ENCODE peak calls at places on chromosomes 4 and X, in nine cellular contexts. One of them, this sample, is unnamed.

GRCh38 chrX:28582494-28582893 is 4.8 kb upstream of the IL1RAPL1 start:
- DNase-seq in neuronal stem cell: no peak
- DNase-seq in Caco-2: no peak
- DNase-seq in IMR-90: peak; percentile 58
- DNase-seq in iPS DF 6.9: no peak
- DNase-seq in left ventricle myocardium inferior: no peak
- DNase-seq in Peyer's patch: no peak
- DNase-seq in GM23248: no peak
- DNase-seq in upper lobe of right lung: no peak
- DNase-seq in this sample: no peak

GRCh38 chr4:118834960-118835895 is 698 bp downstream of the SEC24D start:
- DNase-seq in Caco-2: peak; percentile 66
- DNase-seq in GM23248: peak; percentile 96
- DNase-seq in upper lobe of right lung: peak; percentile 74
- DNase-seq in iPS DF 6.9: peak; percentile 43
- DNase-seq in Peyer's patch: peak; percentile 68
- DNase-seq in left ventricle myocardium inferior: peak; percentile 54
- DNase-seq in neuronal stem cell: peak; percentile 32
- DNase-seq in IMR-90: peak; percentile 94
- DNase-seq in this sample: peak; percentile 76

GRCh38 chr4:146545102-146545501 is 23.4 kb upstream of the SLC10A7 start:
- DNase-seq in iPS DF 6.9: peak; percentile 54
- DNase-seq in left ventricle myocardium inferior: no peak
- DNase-seq in upper lobe of right lung: no peak
- DNase-seq in Caco-2: no peak
- DNase-seq in Peyer's patch: no peak
- DNase-seq in neuronal stem cell: no peak
- DNase-seq in IMR-90: peak; percentile 29
- DNase-seq in GM23248: peak; percentile 57
- DNase-seq in this sample: peak; percentile 19

GRCh38 chr4:47876784-47877183 is 37.6 kb downstream of the NFXL1 start:
- DNase-seq in neuronal stem cell: no peak
- DNase-seq in Peyer's patch: no peak
- DNase-seq in Caco-2: no peak
- DNase-seq in left ventricle myocardium inferior: no peak
- DNase-seq in iPS DF 6.9: no peak
- DNase-seq in upper lobe of right lung: no peak
- DNase-seq in IMR-90: no peak
- DNase-seq in GM23248: no peak
- DNase-seq in this sample: no peak

GRCh38 chrX:54413753-54414152 is 26.5 kb upstream of the TSR2 start:
- DNase-seq in Caco-2: no peak
- DNase-seq in iPS DF 6.9: no peak
- DNase-seq in GM23248: peak; percentile 2
- DNase-seq in IMR-90: no peak
- DNase-seq in neuronal stem cell: no peak
- DNase-seq in left ventricle myocardium inferior: no peak
- DNase-seq in Peyer's patch: no peak
- DNase-seq in upper lobe of right lung: no peak
- DNase-seq in this sample: no peak

GRCh38 chr4:47462799-47463234 is 685 bp downstream of the COMMD8 start:
- DNase-seq in iPS DF 6.9: no peak
- DNase-seq in IMR-90: peak; percentile 3
- DNase-seq in left ventricle myocardium inferior: no peak
- DNase-seq in Peyer's patch: no peak
- DNase-seq in Caco-2: no peak
- DNase-seq in GM23248: peak; percentile 38
- DNase-seq in neuronal stem cell: no peak
- DNase-seq in upper lobe of right lung: no peak
- DNase-seq in this sample: no peak

GRCh38 chr4:3847211-3847940 is 81.2 kb downstream of the ADRA2C start:
- DNase-seq in left ventricle myocardium inferior: no peak
- DNase-seq in IMR-90: no peak
- DNase-seq in Caco-2: no peak
- DNase-seq in upper lobe of right lung: no peak
- DNase-seq in neuronal stem cell: no peak
- DNase-seq in Peyer's patch: no peak
- DNase-seq in GM23248: no peak
- DNase-seq in iPS DF 6.9: no peak
- DNase-seq in this sample: no peak

GRCh38 chrX:39766882-39767281 is 330.9 kb downstream of the BCOR start:
- DNase-seq in IMR-90: no peak
- DNase-seq in left ventricle myocardium inferior: peak; percentile 26
- DNase-seq in neuronal stem cell: no peak
- DNase-seq in Peyer's patch: no peak
- DNase-seq in iPS DF 6.9: no peak
- DNase-seq in Caco-2: no peak
- DNase-seq in upper lobe of right lung: no peak
- DNase-seq in GM23248: no peak
- DNase-seq in this sample: no peak

GRCh38 chr4:3374667-3375066 is 67.1 kb upstream of the HGFAC start:
- DNase-seq in IMR-90: no peak
- DNase-seq in Caco-2: no peak
- DNase-seq in iPS DF 6.9: no peak
- DNase-seq in GM23248: no peak
- DNase-seq in upper lobe of right lung: peak; percentile 58
- DNase-seq in left ventricle myocardium inferior: no peak
- DNase-seq in Peyer's patch: no peak
- DNase-seq in neuronal stem cell: no peak
- DNase-seq in this sample: no peak

GRCh38 chrX:39821011-39821708 is 276.6 kb downstream of the BCOR start:
- DNase-seq in neuronal stem cell: peak; percentile 51
- DNase-seq in Caco-2: peak; percentile 35
- DNase-seq in IMR-90: peak; percentile 17
- DNase-seq in upper lobe of right lung: no peak
- DNase-seq in GM23248: peak; percentile 58
- DNase-seq in Peyer's patch: no peak
- DNase-seq in iPS DF 6.9: no peak
- DNase-seq in left ventricle myocardium inferior: peak; percentile 21
- DNase-seq in this sample: no peak

GRCh38 chrX:107728342-107729099 is 47.1 kb downstream of the TSC22D3 start:
- DNase-seq in IMR-90: no peak
- DNase-seq in Caco-2: no peak
- DNase-seq in Peyer's patch: no peak
- DNase-seq in upper lobe of right lung: no peak
- DNase-seq in iPS DF 6.9: no peak
- DNase-seq in left ventricle myocardium inferior: no peak
- DNase-seq in GM23248: no peak
- DNase-seq in neuronal stem cell: no peak
- DNase-seq in this sample: no peak
- H3K4me1 ChIP-seq in IMR-90: peaks cover 7% of the 10 kb centered on the region
- H3K4me1 ChIP-seq in Caco-2: no peaks in the 10 kb centered on the region
- H3K4me1 ChIP-seq in Peyer's patch: peaks cover 20% of the 10 kb centered on the region
- H3K4me1 ChIP-seq in upper lobe of right lung: peaks cover 35% of the 10 kb centered on the region
- H3K4me1 ChIP-seq in iPS DF 6.9: peaks cover 4% of the 10 kb centered on the region
- H3K4me1 ChIP-seq in left ventricle myocardium inferior: peaks cover 88% of the 10 kb centered on the region
- H3K4me1 ChIP-seq in GM23248: no peaks in the 10 kb centered on the region
- H3K4me1 ChIP-seq in neuronal stem cell: no peaks in the 10 kb centered on the region
- H3K4me1 ChIP-seq in this sample: no peaks in the 10 kb centered on the region

GRCh38 chr4:6346373-6347110 is 76.9 kb downstream of the WFS1 start:
- DNase-seq in IMR-90: no peak
- DNase-seq in Peyer's patch: no peak
- DNase-seq in neuronal stem cell: no peak
- DNase-seq in iPS DF 6.9: no peak
- DNase-seq in left ventricle myocardium inferior: no peak
- DNase-seq in upper lobe of right lung: no peak
- DNase-seq in GM23248: no peak
- DNase-seq in Caco-2: no peak
- DNase-seq in this sample: no peak
- H3K4me1 ChIP-seq in IMR-90: peaks cover 2% of the 10 kb centered on the region
- H3K4me1 ChIP-seq in Peyer's patch: no peaks in the 10 kb centered on the region
- H3K4me1 ChIP-seq in neuronal stem cell: no peaks in the 10 kb centered on the region
- H3K4me1 ChIP-seq in iPS DF 6.9: no peaks in the 10 kb centered on the region
- H3K4me1 ChIP-seq in left ventricle myocardium inferior: peaks cover 10% of the 10 kb centered on the region
- H3K4me1 ChIP-seq in upper lobe of right lung: no peaks in the 10 kb centered on the region
- H3K4me1 ChIP-seq in GM23248: peaks cover 7% of the 10 kb centered on the region
- H3K4me1 ChIP-seq in Caco-2: no peaks in the 10 kb centered on the region
- H3K4me1 ChIP-seq in this sample: no peaks in the 10 kb centered on the region

GRCh38 chr4:25813705-25814104 is 49.1 kb downstream of the SEL1L3 start:
- DNase-seq in Peyer's patch: no peak
- DNase-seq in iPS DF 6.9: no peak
- DNase-seq in GM23248: peak; percentile 86
- DNase-seq in left ventricle myocardium inferior: no peak
- DNase-seq in Caco-2: peak; percentile 42
- DNase-seq in upper lobe of right lung: no peak
- DNase-seq in neuronal stem cell: peak; percentile 27
- DNase-seq in IMR-90: peak; percentile 75
- DNase-seq in this sample: peak; percentile 17
- H3K4me1 ChIP-seq in Peyer's patch: no peaks in the 10 kb centered on the region
- H3K4me1 ChIP-seq in iPS DF 6.9: no peaks in the 10 kb centered on the region
- H3K4me1 ChIP-seq in GM23248: peaks cover 62% of the 10 kb centered on the region
- H3K4me1 ChIP-seq in left ventricle myocardium inferior: peaks cover 20% of the 10 kb centered on the region
- H3K4me1 ChIP-seq in Caco-2: peaks cover 26% of the 10 kb centered on the region
- H3K4me1 ChIP-seq in upper lobe of right lung: peaks cover 13% of the 10 kb centered on the region
- H3K4me1 ChIP-seq in neuronal stem cell: peaks cover 14% of the 10 kb centered on the region
- H3K4me1 ChIP-seq in IMR-90: peaks cover 34% of the 10 kb centered on the region
- H3K4me1 ChIP-seq in this sample: peaks cover 19% of the 10 kb centered on the region

GRCh38 chr4:163553146-163553545 is 58.7 kb downstream of the TMA16 start:
- DNase-seq in Caco-2: no peak
- DNase-seq in Peyer's patch: no peak
- DNase-seq in iPS DF 6.9: no peak
- DNase-seq in IMR-90: no peak
- DNase-seq in upper lobe of right lung: no peak
- DNase-seq in left ventricle myocardium inferior: no peak
- DNase-seq in neuronal stem cell: no peak
- DNase-seq in GM23248: no peak
- DNase-seq in this sample: no peak

GRCh38 chr4:163558539-163559044 is 64.1 kb downstream of the TMA16 start:
- DNase-seq in GM23248: no peak
- DNase-seq in Caco-2: no peak
- DNase-seq in iPS DF 6.9: no peak
- DNase-seq in left ventricle myocardium inferior: no peak
- DNase-seq in Peyer's patch: no peak
- DNase-seq in IMR-90: no peak
- DNase-seq in upper lobe of right lung: peak; percentile 67
- DNase-seq in neuronal stem cell: no peak
- DNase-seq in this sample: no peak

GRCh38 chr4:163556650-163557391 is 62.3 kb downstream of the TMA16 start:
- DNase-seq in GM23248: no peak
- DNase-seq in Caco-2: no peak
- DNase-seq in iPS DF 6.9: no peak
- DNase-seq in neuronal stem cell: no peak
- DNase-seq in Peyer's patch: no peak
- DNase-seq in upper lobe of right lung: no peak
- DNase-seq in left ventricle myocardium inferior: no peak
- DNase-seq in IMR-90: no peak
- DNase-seq in this sample: no peak

GRCh38 chr4:163554870-163555465 is 60.5 kb downstream of the TMA16 start:
- DNase-seq in upper lobe of right lung: no peak
- DNase-seq in neuronal stem cell: no peak
- DNase-seq in left ventricle myocardium inferior: no peak
- DNase-seq in Caco-2: no peak
- DNase-seq in GM23248: peak; percentile 54
- DNase-seq in Peyer's patch: no peak
- DNase-seq in IMR-90: peak; percentile 32
- DNase-seq in iPS DF 6.9: no peak
- DNase-seq in this sample: no peak

DNA sequence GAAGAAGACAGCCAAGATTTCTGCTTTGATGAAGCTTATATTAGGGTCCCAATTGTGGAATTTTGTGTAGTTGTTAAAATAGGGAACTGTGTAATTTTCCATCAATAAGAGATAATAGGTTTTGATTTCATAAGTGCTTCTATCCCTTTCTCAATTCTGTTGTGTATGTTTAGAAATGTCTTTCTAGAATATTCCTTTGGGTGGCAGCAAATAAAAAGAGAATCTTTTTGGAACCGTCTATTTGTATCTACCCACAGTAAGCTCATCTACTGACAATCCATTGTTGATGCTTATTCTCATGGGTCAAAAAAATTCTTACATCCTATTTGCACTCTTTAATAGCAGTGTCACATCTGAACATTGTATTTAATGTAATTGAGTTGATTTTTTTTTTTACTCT is 61.7 kb downstream of the TMA16 start:
- DNase-seq in GM23248: no peak
- DNase-seq in Peyer's patch: no peak
- DNase-seq in neuronal stem cell: no peak
- DNase-seq in upper lobe of right lung: no peak
- DNase-seq in iPS DF 6.9: no peak
- DNase-seq in IMR-90: peak; percentile 10
- DNase-seq in left ventricle myocardium inferior: no peak
- DNase-seq in Caco-2: no peak
- DNase-seq in this sample: no peak
- H3K4me1 ChIP-seq in GM23248: no peaks in the 10 kb centered on the region
- H3K4me1 ChIP-seq in Peyer's patch: no peaks in the 10 kb centered on the region
- H3K4me1 ChIP-seq in neuronal stem cell: no peaks in the 10 kb centered on the region
- H3K4me1 ChIP-seq in upper lobe of right lung: no peaks in the 10 kb centered on the region
- H3K4me1 ChIP-seq in iPS DF 6.9: no peaks in the 10 kb centered on the region
- H3K4me1 ChIP-seq in IMR-90: no peaks in the 10 kb centered on the region
- H3K4me1 ChIP-seq in left ventricle myocardium inferior: peaks cover 9% of the 10 kb centered on the region
- H3K4me1 ChIP-seq in Caco-2: no peaks in the 10 kb centered on the region
- H3K4me1 ChIP-seq in this sample: peaks cover 4% of the 10 kb centered on the region

GRCh38 chr4:39860804-39861203 is 116.9 kb downstream of the PDS5A start:
- DNase-seq in iPS DF 6.9: no peak
- DNase-seq in left ventricle myocardium inferior: no peak
- DNase-seq in upper lobe of right lung: no peak
- DNase-seq in Caco-2: no peak
- DNase-seq in neuronal stem cell: no peak
- DNase-seq in Peyer's patch: no peak
- DNase-seq in GM23248: no peak
- DNase-seq in IMR-90: no peak
- DNase-seq in this sample: no peak
- H3K4me1 ChIP-seq in iPS DF 6.9: no peaks in the 10 kb centered on the region
- H3K4me1 ChIP-seq in left ventricle myocardium inferior: no peaks in the 10 kb centered on the region
- H3K4me1 ChIP-seq in upper lobe of right lung: no peaks in the 10 kb centered on the region
- H3K4me1 ChIP-seq in Caco-2: no peaks in the 10 kb centered on the region
- H3K4me1 ChIP-seq in neuronal stem cell: peaks cover 4% of the 10 kb centered on the region
- H3K4me1 ChIP-seq in Peyer's patch: no peaks in the 10 kb centered on the region
- H3K4me1 ChIP-seq in GM23248: no peaks in the 10 kb centered on the region
- H3K4me1 ChIP-seq in IMR-90: no peaks in the 10 kb centered on the region
- H3K4me1 ChIP-seq in this sample: peaks cover 1% of the 10 kb centered on the region

GRCh38 chr4:140103676-140104075 is 50.3 kb downstream of the MAML3 start:
- DNase-seq in Peyer's patch: no peak
- DNase-seq in GM23248: peak; percentile 77
- DNase-seq in neuronal stem cell: no peak
- DNase-seq in Caco-2: no peak
- DNase-seq in left ventricle myocardium inferior: no peak
- DNase-seq in iPS DF 6.9: no peak
- DNase-seq in upper lobe of right lung: no peak
- DNase-seq in IMR-90: peak; percentile 62
- DNase-seq in this sample: no peak

GRCh38 chr4:140108243-140108642 is 45.7 kb downstream of the MAML3 start:
- DNase-seq in neuronal stem cell: no peak
- DNase-seq in IMR-90: no peak
- DNase-seq in iPS DF 6.9: no peak
- DNase-seq in upper lobe of right lung: no peak
- DNase-seq in Caco-2: no peak
- DNase-seq in GM23248: no peak
- DNase-seq in left ventricle myocardium inferior: no peak
- DNase-seq in Peyer's patch: no peak
- DNase-seq in this sample: no peak

GRCh38 chr4:140102406-140102805 is 51.6 kb downstream of the MAML3 start:
- DNase-seq in upper lobe of right lung: no peak
- DNase-seq in Peyer's patch: no peak
- DNase-seq in left ventricle myocardium inferior: no peak
- DNase-seq in neuronal stem cell: no peak
- DNase-seq in IMR-90: no peak
- DNase-seq in Caco-2: no peak
- DNase-seq in iPS DF 6.9: no peak
- DNase-seq in GM23248: peak; percentile 45
- DNase-seq in this sample: no peak

GRCh38 chr4:140106277-140106842 is 47.6 kb downstream of the MAML3 start:
- DNase-seq in iPS DF 6.9: no peak
- DNase-seq in IMR-90: no peak
- DNase-seq in left ventricle myocardium inferior: no peak
- DNase-seq in GM23248: no peak
- DNase-seq in Caco-2: no peak
- DNase-seq in Peyer's patch: no peak
- DNase-seq in neuronal stem cell: no peak
- DNase-seq in upper lobe of right lung: no peak
- DNase-seq in this sample: no peak

GRCh38 chr4:140105436-140105835 is 48.5 kb downstream of the MAML3 start:
- DNase-seq in iPS DF 6.9: no peak
- DNase-seq in upper lobe of right lung: no peak
- DNase-seq in Caco-2: no peak
- DNase-seq in neuronal stem cell: no peak
- DNase-seq in Peyer's patch: no peak
- DNase-seq in left ventricle myocardium inferior: no peak
- DNase-seq in GM23248: no peak
- DNase-seq in IMR-90: no peak
- DNase-seq in this sample: no peak
- H3K4me1 ChIP-seq in iPS DF 6.9: no peaks in the 10 kb centered on the region
- H3K4me1 ChIP-seq in upper lobe of right lung: no peaks in the 10 kb centered on the region
- H3K4me1 ChIP-seq in Caco-2: peaks cover 23% of the 10 kb centered on the region
- H3K4me1 ChIP-seq in neuronal stem cell: peaks cover 18% of the 10 kb centered on the region
- H3K4me1 ChIP-seq in Peyer's patch: no peaks in the 10 kb centered on the region
- H3K4me1 ChIP-seq in left ventricle myocardium inferior: no peaks in the 10 kb centered on the region
- H3K4me1 ChIP-seq in GM23248: peaks cover 15% of the 10 kb centered on the region
- H3K4me1 ChIP-seq in IMR-90: peaks cover 12% of the 10 kb centered on the region
- H3K4me1 ChIP-seq in this sample: peaks cover 18% of the 10 kb centered on the region